ENCODE peak calls at places on chromosome 12, in seven cellular contexts. S, A, E, I, K, D and M are unnamed samples. For H3K27me3, the result is how much of the 10 kb centered on the place peaks cover.

GRCh38 chr12:50988051-50988450 is 35.7 kb downstream of the HIGD1C start:
- DNase-seq in S (no peak), A (peak), E (no peak), I (no peak), K (no peak), D (no peak), M (no peak)

GRCh38 chr12:9509464-9510166 is 98.1 kb downstream of the KLRB1 start:
- DNase-seq in S (no peak), A (no peak), E (no peak), I (no peak), K (no peak), D (peak), M (no peak)

GRCh38 chr12:56387152-56387551 is 24.5 kb upstream of the APOF start:
- DNase-seq in S (no peak), A (peak), E (no peak), I (no peak), K (no peak), D (no peak), M (no peak)

GRCh38 chr12:118055144-118055557 is 5.8 kb downstream of the WSB2 start:
- DNase-seq in S (peak), A (no peak), E (peak), I (no peak), K (peak), D (peak), M (no peak)

GRCh38 chr12:51590347-51591019 is 550 bp upstream of the SCN8A start:
- DNase-seq in S (peak), A (peak), E (peak), I (no peak), K (peak), D (peak), M (peak)

GRCh38 chr12:22447223-22447622 is 97.1 kb downstream of the C2CD5 start:
- DNase-seq in S (no peak), A (no peak), E (no peak), I (no peak), K (no peak), D (no peak), M (no peak)

GRCh38 chr12:68175566-68176033 is 16.1 kb upstream of the IFNG start:
- DNase-seq in S (no peak), A (no peak), E (no peak), I (peak), K (no peak), D (no peak), M (no peak)

GRCh38 chr12:132429932-132430643 is 59.9 kb upstream of the FBRSL1 start:
- DNase-seq in S (no peak), A (no peak), E (no peak), I (no peak), K (no peak), D (no peak), M (no peak)

GRCh38 chr12:113224955-113225354 is 3.7 kb downstream of the TPCN1 start:
- DNase-seq in S (no peak), A (no peak), E (no peak), I (no peak), K (no peak), D (no peak), M (no peak)

GRCh38 chr12:89345830-89346740 is 6.2 kb downstream of the DUSP6 start:
- DNase-seq in S (peak), A (peak), E (peak), I (peak), K (peak), D (peak), M (no peak)

GRCh38 chr12:737117-737739 is 15.2 kb upstream of the WNK1 start:
- DNase-seq in S (no peak), A (no peak), E (no peak), I (no peak), K (no peak), D (no peak), M (no peak)

GRCh38 chr12:15220961-15221885 is at the start of gene RERG:
- DNase-seq in S (peak), A (peak), E (peak), I (peak), K (peak), D (peak), M (peak)

GRCh38 chr12:23742574-23742973 is 206.9 kb downstream of the SOX5 start:
- DNase-seq in S (no peak), A (no peak), E (no peak), I (no peak), K (no peak), D (no peak), M (no peak)
- TF ChIP-seq CTCF in S (no peak), A (no peak), E (no peak), I (no peak), K (no peak), D (no peak), M (no peak)

DNA sequence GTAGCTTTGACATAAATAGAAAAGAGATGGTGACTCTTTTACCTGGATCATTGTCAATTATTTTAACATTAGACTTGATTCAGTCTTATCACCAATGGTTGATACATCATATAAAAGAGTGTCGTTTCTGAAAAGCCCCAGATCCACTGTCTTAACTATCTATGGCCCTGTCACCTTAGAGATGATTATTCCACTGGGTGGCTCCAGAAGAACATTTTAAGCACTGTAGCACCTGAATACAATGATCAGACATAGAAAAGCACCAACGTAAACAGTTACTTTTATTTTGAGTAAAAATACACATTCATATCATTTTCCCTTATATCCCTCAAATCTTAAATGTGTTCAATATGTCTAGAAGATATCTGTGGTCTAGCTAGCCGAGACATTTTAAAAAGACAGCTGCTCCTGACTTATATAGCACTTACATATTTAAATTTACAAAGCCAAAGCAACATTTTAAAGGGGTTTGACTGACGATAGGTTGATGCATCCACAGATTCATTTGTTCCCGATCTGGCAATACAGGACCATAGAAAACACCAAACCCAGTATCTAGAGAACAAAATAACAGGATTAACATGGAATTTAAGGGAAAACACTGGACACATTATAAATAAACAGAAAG is 32.9 kb downstream of the TSPAN8 start:
- DNase-seq in S (no peak), A (no peak), E (no peak), I (no peak), K (no peak), D (no peak), M (no peak)
- H3K27ac ChIP-seq in S (no peak), A (no peak), E (no peak), I (no peak), K (peak), D (no peak), M (no peak)

GRCh38 chr12:54173906-54174471 is 14.8 kb downstream of the SMUG1 start:
- DNase-seq in S (no peak), A (no peak), E (no peak), I (no peak), K (no peak), D (no peak), M (no peak)
- H3K27me3 ChIP-seq in S (half or more), A (under half), E (half or more), I (under half), K (under half), D (under half), M (under half)

GRCh38 chr12:30515351-30515750 is 180.3 kb downstream of the IPO8 start:
- DNase-seq in S (no peak), A (peak), E (peak), I (no peak), K (no peak), D (no peak), M (no peak)
- TF ChIP-seq CTCF in S (peak), A (peak), E (peak), I (no peak), K (no peak), D (no peak), M (peak)